ENCODE peak calls at places on chromosomes 5 and 9, in four cellular contexts. V is lower leg skin, Y is NB4, W is hepatocyte. K is an unnamed sample.

GRCh38 chr5:71883745-71884103 is 164.6 kb downstream of the CARTPT start:
- DNase-seq in Y (no peak), W (no peak), V (no peak), K (no peak)

GRCh38 chr5:168401880-168402279 is 84.4 kb upstream of the RARS1 start:
- DNase-seq in Y (no peak), W (no peak), V (no peak), K (no peak)

GRCh38 chr9:13589044-13589737 is 309.7 kb upstream of the MPDZ start:
- DNase-seq in V (no peak), W (no peak), Y (no peak), K (no peak)

GRCh38 chr5:11076945-11077613 is 316.0 kb upstream of the DAP start:
- DNase-seq in V (no peak), W (no peak), Y (no peak), K (no peak)

GRCh38 chr5:123012321-123012720 is 24.2 kb downstream of the PPIC start:
- DNase-seq in W (no peak), Y (no peak), V (no peak), K (no peak)

GRCh38 chr9:95623614-95624013 is 106.8 kb upstream of the PTCH1 start:
- DNase-seq in Y (no peak), V (no peak), W (no peak), K (no peak)

GRCh38 chr9:97668485-97668884 is 28.7 kb downstream of the XPA start:
- DNase-seq in Y (no peak), W (no peak), V (no peak), K (no peak)

GRCh38 chr5:158811921-158812320 is 287.8 kb downstream of the EBF1 start:
- DNase-seq in V (no peak), Y (no peak), W (no peak), K (no peak)

GRCh38 chr9:128845186-128845931 is 15.8 kb upstream of the SPOUT1 start:
- DNase-seq in V (no peak), W (peak; percentile 44), Y (no peak), K (no peak)

GRCh38 chr5:78127875-78128274 is 166.6 kb downstream of the AP3B1 start:
- DNase-seq in W (no peak), V (no peak), Y (peak; percentile 7), K (no peak)

GRCh38 chr5:55604611-55605067 is 69.9 kb upstream of the PLPP1 start:
- DNase-seq in V (no peak), W (no peak), Y (no peak), K (no peak)

GRCh38 chr5:53381-54174 is 38.4 kb upstream of the PLEKHG4B start:
- DNase-seq in V (no peak), W (peak; percentile 71), Y (no peak), K (peak; percentile 78)

GRCh38 chr5:158285771-158286170 is 426.8 kb upstream of the CLINT1 start:
- DNase-seq in W (no peak), V (no peak), Y (no peak), K (no peak)

GRCh38 chr9:121222524-121223171 is 21.0 kb upstream of the RAB14 start:
- DNase-seq in Y (peak; percentile 72), W (peak; percentile 53), V (no peak), K (no peak)

GRCh38 chr5:42840279-42840678 is 28.6 kb upstream of the SELENOP start:
- DNase-seq in V (peak; percentile 87), Y (peak; percentile 71), W (peak; percentile 66), K (no peak)

GRCh38 chr5:71586941-71587708 is at the start of gene MCCC2:
- DNase-seq in W (peak; percentile 92), V (peak; percentile 100), Y (peak; percentile 98), K (peak; percentile 98)

GRCh38 chr5:125326114-125326513 is 579.7 kb upstream of the ZNF608 start:
- DNase-seq in W (peak; percentile 55), Y (no peak), V (no peak), K (no peak)

GRCh38 chr5:124783794-124784193 is 37.4 kb upstream of the ZNF608 start:
- DNase-seq in V (no peak), W (no peak), Y (no peak), K (no peak)

GRCh38 chr5:3047212-3047774 is 295.8 kb upstream of the IRX2 start:
- DNase-seq in W (no peak), V (peak; percentile 78), Y (no peak), K (no peak)

GRCh38 chr9:20205821-20206220 is 416.5 kb downstream of the MLLT3 start:
- DNase-seq in W (no peak), Y (no peak), V (no peak), K (no peak)

GRCh38 chr9:130010151-130010988 is 32.6 kb downstream of the FNBP1 start:
- DNase-seq in W (no peak), V (no peak), Y (no peak), K (no peak)

GRCh38 chr5:170265527-170265926 is 32.0 kb downstream of the LCP2 start:
- DNase-seq in Y (no peak), V (no peak), W (peak; percentile 39), K (no peak)

GRCh38 chr5:141494761-141495455 is 6.0 kb downstream of the PCDHGC5 start:
- DNase-seq in W (no peak), V (peak; percentile 82), Y (no peak), K (no peak)

GRCh38 chr5:31116466-31117031 is 76.9 kb upstream of the CDH6 start:
- DNase-seq in V (no peak), Y (no peak), W (no peak), K (no peak)

GRCh38 chr9:68872026-68872501 is 141.8 kb downstream of the PRKACG start:
- DNase-seq in W (no peak), V (no peak), Y (no peak), K (no peak)

GRCh38 chr9:133986774-133987454 is 5.2 kb downstream of the VAV2 start:
- DNase-seq in V (no peak), Y (no peak), W (no peak), K (no peak)

GRCh38 chr5:167785106-167785505 is 506.3 kb upstream of the WWC1 start:
- DNase-seq in V (no peak), Y (peak; percentile 1), W (no peak), K (no peak)

GRCh38 chr5:36734422-36734821 is 128.0 kb downstream of the SLC1A3 start:
- DNase-seq in Y (peak; percentile 59), W (peak; percentile 53), V (no peak), K (no peak)
- TF ChIP-seq CTCF in Y (peak; percentile 14), W (peak; percentile 39), V (no peak), K (peak; percentile 42)

GRCh38 chr5:7012057-7012456 is 298.8 kb downstream of the TENT4A start:
- DNase-seq in V (no peak), Y (no peak), W (no peak), K (no peak)

GRCh38 chr5:7018144-7018543 is 304.9 kb downstream of the TENT4A start:
- DNase-seq in Y (no peak), V (no peak), W (no peak), K (no peak)

GRCh38 chr5:7017004-7017770 is 304.0 kb downstream of the TENT4A start:
- DNase-seq in V (no peak), W (no peak), Y (no peak), K (no peak)

GRCh38 chr5:7018601-7019000 is 305.4 kb downstream of the TENT4A start:
- DNase-seq in V (no peak), Y (no peak), W (no peak), K (no peak)

GRCh38 chr5:7015586-7016256 is 302.5 kb downstream of the TENT4A start:
- DNase-seq in W (no peak), Y (peak; percentile 22), V (no peak), K (no peak)
- TF ChIP-seq CTCF in W (peak; percentile 6), Y (peak; percentile 61), V (no peak), K (peak; percentile 54)

GRCh38 chr9:36346578-36346977 is 53.5 kb downstream of the RNF38 start:
- DNase-seq in Y (no peak), V (no peak), W (no peak), K (no peak)

GRCh38 chr9:36341936-36342577 is 58.0 kb downstream of the RNF38 start:
- DNase-seq in W (no peak), Y (no peak), V (no peak), K (no peak)

GRCh38 chr9:36345103-36345846 is 54.8 kb downstream of the RNF38 start:
- DNase-seq in W (no peak), Y (no peak), V (no peak), K (no peak)
- TF ChIP-seq CTCF in W (no peak), Y (no peak), V (no peak), K (peak; percentile 44)

DNA sequence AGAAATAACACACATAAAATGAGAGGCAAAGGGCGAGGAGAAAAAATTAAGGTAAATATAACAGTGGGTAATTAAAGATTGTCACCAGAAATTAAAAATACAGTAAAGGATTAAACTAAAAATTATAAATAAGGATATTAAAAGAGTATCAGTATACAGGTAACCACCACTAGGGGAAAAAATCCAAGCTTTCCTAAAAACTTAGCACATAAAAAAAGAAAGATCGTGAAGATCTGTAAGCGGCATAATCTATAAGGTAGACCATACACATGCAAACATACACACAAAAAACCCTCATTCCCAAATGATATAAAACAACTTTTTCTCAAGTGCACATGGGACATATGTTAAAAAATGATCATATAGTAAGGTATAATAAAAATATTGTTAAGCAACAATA is 577.3 kb upstream of the NUDT12 start:
- DNase-seq in V (no peak), W (no peak), Y (no peak), K (no peak)
- TF ChIP-seq CTCF in V (no peak), W (no peak), Y (no peak), K (peak; percentile 58)

GRCh38 chr9:131276891-131277672 is 772 bp upstream of the FAM78A start:
- DNase-seq in V (no peak), W (no peak), Y (peak; percentile 77), K (no peak)
- TF ChIP-seq CTCF in V (no peak), W (no peak), Y (no peak), K (no peak)

GRCh38 chr9:126692759-126693427 is 79.2 kb downstream of the LMX1B start:
- DNase-seq in Y (no peak), W (no peak), V (no peak), K (no peak)
- TF ChIP-seq CTCF in Y (no peak), W (no peak), V (no peak), K (no peak)

DNA sequence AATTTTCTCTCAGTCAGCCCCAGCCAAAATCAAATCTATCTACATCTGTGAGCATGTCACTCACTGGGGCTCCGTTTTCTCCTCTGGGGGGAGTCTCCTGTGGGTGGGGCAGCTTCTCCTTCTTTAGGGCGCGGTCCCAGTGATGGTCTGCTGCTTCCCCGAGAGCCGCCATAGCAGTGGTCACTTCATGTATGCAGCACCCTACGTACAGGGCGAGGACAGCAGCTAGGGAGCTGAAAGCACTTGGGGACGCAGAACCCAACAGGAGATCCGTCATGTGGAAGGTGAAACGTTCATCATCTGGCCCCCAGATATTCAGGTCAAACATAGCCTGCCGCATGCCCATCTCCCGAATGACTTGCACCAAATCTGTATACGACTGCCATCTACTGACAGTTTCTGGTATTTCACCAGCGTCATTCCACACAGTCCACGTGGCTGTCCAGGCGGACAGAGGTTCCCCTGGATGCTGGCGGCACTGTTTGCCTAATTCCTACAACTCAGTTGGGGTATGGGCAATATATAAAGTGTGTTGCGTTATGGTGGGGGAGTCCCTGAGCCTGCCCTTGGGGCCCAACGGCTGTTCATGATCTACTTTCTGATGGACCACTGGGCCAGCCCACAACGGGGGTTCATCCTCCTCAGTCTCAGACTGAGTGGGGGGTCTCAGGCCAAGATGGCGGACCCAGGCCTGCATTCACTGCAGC is 795.0 kb downstream of the EFNA5 start:
- DNase-seq in V (no peak), Y (peak; percentile 60), W (peak; percentile 44), K (no peak)
- TF ChIP-seq CTCF in V (no peak), Y (peak; percentile 40), W (peak; percentile 43), K (peak; percentile 44)

GRCh38 chr9:76458903-76459690 is at the start of gene GCNT1:
- DNase-seq in Y (peak; percentile 93), V (peak; percentile 96), W (peak; percentile 93), K (peak; percentile 91)
- TF ChIP-seq CTCF in Y (peak; percentile 29), V (no peak), W (peak; percentile 47), K (peak; percentile 54)

K was measured in type B pancreatic cell.